ENCODE peak calls at places on chromosomes 6 and 20, in nine cellular contexts. N is ovary, T is upper lobe of right lung, M is spleen, W is pancreas, G is lower leg skin, B is NB4, I is adrenal gland, V is Peyer's patch. H is an unnamed sample.

GRCh38 chr6:44415424-44415823 is 27.9 kb downstream of the CDC5L start:
- DNase-seq in B (no peak), W (no peak), I (no peak), G (no peak), M (no peak), N (no peak), T (no peak), V (no peak), H (no peak)

GRCh38 chr6:12280901-12281300 is 9.3 kb upstream of the EDN1 start:
- DNase-seq in T (no peak), G (no peak), I (no peak), B (no peak), W (no peak), N (no peak), V (no peak), M (no peak), H (no peak)

GRCh38 chr6:166515072-166515810 is 71.2 kb downstream of the RAMACL start:
- DNase-seq in T (no peak), M (no peak), B (peak), I (peak), G (peak), W (no peak), V (no peak), N (no peak), H (peak)

GRCh38 chr6:3210024-3210610 is 17.3 kb downstream of the TUBB2B start:
- DNase-seq in M (no peak), N (no peak), V (no peak), W (no peak), I (no peak), T (no peak), B (no peak), G (peak), H (no peak)

GRCh38 chr6:148924226-148924989 is 177.6 kb downstream of the UST start:
- DNase-seq in N (no peak), M (no peak), G (no peak), T (no peak), W (no peak), I (no peak), B (no peak), V (no peak), H (no peak)

GRCh38 chr6:169930799-169931198 is 179.4 kb downstream of the ERMARD start:
- DNase-seq in G (no peak), N (no peak), I (no peak), V (no peak), T (no peak), M (no peak), W (no peak), B (peak), H (no peak)

GRCh38 chr6:47135772-47136171 is 93.6 kb upstream of the ADGRF1 start:
- DNase-seq in G (no peak), M (no peak), T (no peak), I (no peak), V (no peak), W (no peak), B (peak), N (no peak), H (peak)

GRCh38 chr20:20083796-20084195 is 31.5 kb downstream of the CFAP61 start:
- DNase-seq in N (no peak), T (no peak), W (no peak), V (no peak), G (no peak), M (no peak), B (peak), I (no peak), H (no peak)

GRCh38 chr6:80622641-80623040 is 516.2 kb downstream of the BCKDHB start:
- DNase-seq in I (no peak), M (no peak), N (no peak), G (no peak), T (peak), V (no peak), W (no peak), B (no peak), H (no peak)

GRCh38 chr6:132007474-132008190 is 56.5 kb upstream of the CCN2 start:
- DNase-seq in B (no peak), W (no peak), T (no peak), V (no peak), M (no peak), N (no peak), G (no peak), I (no peak), H (no peak)

GRCh38 chr6:80143312-80143960 is 37.0 kb downstream of the BCKDHB start:
- DNase-seq in M (no peak), B (no peak), I (peak), T (no peak), W (peak), N (peak), G (peak), V (peak), H (peak)

GRCh38 chr6:376823-377571 is 14.6 kb upstream of the IRF4 start:
- DNase-seq in M (no peak), I (no peak), B (no peak), N (no peak), W (peak), V (no peak), G (no peak), T (no peak), H (no peak)

GRCh38 chr6:39169448-39170344 is 54.7 kb upstream of the SAYSD1 start:
- DNase-seq in V (peak), G (peak), B (no peak), T (no peak), W (peak), M (no peak), N (no peak), I (peak), H (no peak)

GRCh38 chr6:16056263-16056870 is 72.5 kb upstream of the MYLIP start:
- DNase-seq in B (peak), G (no peak), V (no peak), T (no peak), M (no peak), W (no peak), I (no peak), N (no peak), H (no peak)

GRCh38 chr20:46215913-46216707 is 92.2 kb downstream of the CDH22 start:
- DNase-seq in M (no peak), N (no peak), V (no peak), B (peak), W (no peak), T (no peak), G (no peak), I (peak), H (no peak)

GRCh38 chr6:4740032-4740431 is 36.2 kb upstream of the CDYL start:
- DNase-seq in T (no peak), W (no peak), B (peak), N (no peak), G (no peak), V (no peak), M (no peak), I (no peak), H (no peak)

GRCh38 chr20:1524004-1524403 is 32.8 kb upstream of the SIRPB2 start:
- DNase-seq in T (no peak), I (no peak), G (no peak), M (no peak), N (no peak), B (peak), W (no peak), V (no peak), H (no peak)

GRCh38 chr6:57134954-57135353 is 37.2 kb upstream of the BAG2 start:
- DNase-seq in B (no peak), T (no peak), M (no peak), V (no peak), N (no peak), W (no peak), I (no peak), G (no peak), H (no peak)

GRCh38 chr20:59825944-59826759 is 107.3 kb downstream of the SYCP2 start:
- DNase-seq in I (no peak), T (peak), N (no peak), M (peak), G (peak), V (peak), W (peak), B (no peak), H (no peak)

GRCh38 chr20:18908109-18908508 is 94.5 kb downstream of the SCP2D1 start:
- DNase-seq in V (no peak), W (no peak), I (no peak), B (no peak), G (no peak), T (no peak), M (no peak), N (no peak), H (no peak)

GRCh38 chr20:31722388-31723281 is at the start of gene BCL2L1:
- DNase-seq in B (peak), N (peak), T (peak), W (peak), V (peak), G (peak), I (peak), M (peak), H (no peak)
- H3K4me3 ChIP-seq in B (peak), N (peak), T (peak), W (peak), V (peak), G (peak), I (peak), M (peak), H (peak)

GRCh38 chr20:259991-260390 is 2.5 kb downstream of the DEFB132 start:
- DNase-seq in T (no peak), V (no peak), W (no peak), M (no peak), I (no peak), N (no peak), G (no peak), B (peak), H (no peak)

GRCh38 chr20:263701-264100 is 6.2 kb downstream of the DEFB132 start:
- DNase-seq in N (no peak), T (no peak), M (no peak), W (no peak), G (no peak), I (no peak), V (no peak), B (no peak), H (no peak)

GRCh38 chr20:257419-257818 is at the start of gene DEFB132:
- DNase-seq in T (no peak), V (no peak), I (no peak), G (no peak), W (no peak), M (no peak), B (no peak), N (no peak), H (no peak)

GRCh38 chr20:258269-258858 is 840 bp downstream of the DEFB132 start:
- DNase-seq in N (no peak), V (no peak), I (no peak), G (no peak), M (no peak), W (no peak), B (peak), T (no peak), H (no peak)

GRCh38 chr20:258963-259362 is 1.4 kb downstream of the DEFB132 start:
- DNase-seq in G (no peak), B (peak), N (no peak), I (no peak), M (no peak), T (no peak), V (no peak), W (no peak), H (no peak)
- TF ChIP-seq CTCF in G (no peak), B (peak), N (no peak), I (no peak), M (no peak), T (peak), V (no peak), W (no peak), H (peak)

DNA sequence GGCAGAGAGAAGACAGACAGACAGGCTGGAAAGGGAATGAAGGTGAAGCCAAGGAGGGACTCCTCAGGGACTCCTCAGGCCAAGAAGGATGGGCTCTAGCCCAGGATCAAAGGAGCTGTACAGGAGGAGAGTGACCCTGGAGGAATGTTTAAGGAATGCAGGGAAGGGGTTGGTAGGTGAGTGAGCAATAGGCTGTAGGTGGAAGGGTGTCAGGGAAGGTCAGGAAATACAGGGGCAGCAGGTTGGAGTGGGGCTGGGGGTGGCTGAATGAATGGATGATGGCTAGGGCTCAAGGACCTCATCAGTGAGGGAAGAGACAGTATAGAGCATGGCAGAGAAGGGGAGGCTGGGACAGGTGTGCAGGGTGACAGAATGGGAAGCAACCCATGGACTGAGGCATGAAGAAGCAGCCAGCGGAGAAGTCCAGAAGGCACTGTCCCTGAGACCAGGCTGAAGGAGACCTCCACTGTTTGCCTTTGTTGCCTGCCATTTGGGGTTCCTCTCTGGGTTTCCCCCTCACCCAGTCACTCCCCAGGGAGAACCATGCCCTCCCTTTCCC is 13.2 kb downstream of the SYNGAP1 start:
- DNase-seq in W (no peak), B (no peak), T (no peak), V (no peak), N (no peak), I (no peak), M (no peak), G (no peak), H (no peak)
- H3K4me3 ChIP-seq in W (no peak), B (no peak), T (no peak), V (no peak), N (no peak), I (no peak), M (no peak), G (no peak), H (no peak)

GRCh38 chr6:14510038-14510437 is 392.5 kb downstream of the CD83 start:
- DNase-seq in B (no peak), V (no peak), T (no peak), W (no peak), I (no peak), M (no peak), N (no peak), G (no peak), H (no peak)
- TF ChIP-seq CTCF in B (no peak), V (no peak), T (no peak), W (no peak), I (no peak), M (no peak), N (no peak), G (no peak), H (no peak)

GRCh38 chr6:8651998-8652397 is 216.7 kb upstream of the SLC35B3 start:
- DNase-seq in M (no peak), B (no peak), N (no peak), T (no peak), G (no peak), W (no peak), I (no peak), V (no peak), H (no peak)
- H3K4me3 ChIP-seq in M (no peak), B (no peak), N (no peak), T (no peak), G (no peak), W (no peak), I (no peak), V (no peak), H (no peak)

DNA sequence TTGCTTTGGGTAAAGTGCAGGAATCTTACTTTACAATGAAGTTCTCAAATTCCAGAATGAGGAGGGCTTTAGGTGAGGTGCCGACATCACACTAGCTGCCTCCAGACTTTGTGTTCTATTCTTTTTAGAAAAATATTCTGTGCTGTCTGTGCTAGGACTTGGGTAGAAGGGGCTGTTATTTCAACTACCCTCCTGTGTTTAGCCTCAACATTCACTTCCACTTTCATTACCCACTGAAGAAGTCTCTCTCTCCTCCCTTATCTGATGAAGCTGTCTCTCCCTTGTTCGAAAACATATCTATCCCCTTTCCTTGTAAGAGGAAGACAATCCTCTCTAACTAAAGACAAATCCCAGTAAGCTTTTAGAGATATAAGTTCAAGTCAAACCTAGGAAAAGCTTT is 25.0 kb upstream of the BRPF3 start:
- DNase-seq in G (no peak), M (no peak), N (no peak), B (no peak), V (no peak), T (no peak), I (no peak), W (no peak), H (no peak)
- TF ChIP-seq CTCF in G (no peak), M (no peak), N (no peak), B (no peak), V (no peak), T (no peak), I (no peak), W (no peak), H (no peak)

GRCh38 chr6:11011787-11012234 is 32.3 kb downstream of the ELOVL2 start:
- DNase-seq in G (no peak), N (no peak), V (no peak), W (peak), T (no peak), B (no peak), I (no peak), M (no peak), H (no peak)
- H3K4me3 ChIP-seq in G (no peak), N (no peak), V (no peak), W (no peak), T (no peak), B (no peak), I (no peak), M (no peak), H (no peak)

DNA sequence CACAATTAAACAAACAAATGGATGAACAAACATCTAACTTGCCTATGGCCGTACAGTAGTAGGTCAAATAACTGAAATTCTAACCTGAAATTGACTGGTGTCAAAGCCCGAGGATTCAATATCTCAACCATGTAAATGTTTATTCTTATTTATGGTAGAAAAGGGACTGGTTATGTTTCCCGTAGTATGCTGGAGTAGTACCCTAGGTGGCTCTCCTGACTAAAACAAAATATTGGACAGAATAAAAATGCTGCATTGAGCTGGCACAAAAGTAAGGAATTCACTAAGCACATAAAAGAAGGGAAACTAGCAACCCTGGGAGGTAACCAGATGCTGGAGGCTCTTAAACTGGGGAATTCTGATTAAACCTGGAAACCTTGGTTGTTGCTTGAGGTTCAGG is 117.1 kb upstream of the PREP start:
- DNase-seq in W (no peak), T (no peak), I (no peak), V (no peak), B (no peak), N (no peak), G (no peak), M (no peak), H (no peak)
- TF ChIP-seq CTCF in W (no peak), T (no peak), I (no peak), V (no peak), B (no peak), N (no peak), G (no peak), M (no peak), H (no peak)

DNA sequence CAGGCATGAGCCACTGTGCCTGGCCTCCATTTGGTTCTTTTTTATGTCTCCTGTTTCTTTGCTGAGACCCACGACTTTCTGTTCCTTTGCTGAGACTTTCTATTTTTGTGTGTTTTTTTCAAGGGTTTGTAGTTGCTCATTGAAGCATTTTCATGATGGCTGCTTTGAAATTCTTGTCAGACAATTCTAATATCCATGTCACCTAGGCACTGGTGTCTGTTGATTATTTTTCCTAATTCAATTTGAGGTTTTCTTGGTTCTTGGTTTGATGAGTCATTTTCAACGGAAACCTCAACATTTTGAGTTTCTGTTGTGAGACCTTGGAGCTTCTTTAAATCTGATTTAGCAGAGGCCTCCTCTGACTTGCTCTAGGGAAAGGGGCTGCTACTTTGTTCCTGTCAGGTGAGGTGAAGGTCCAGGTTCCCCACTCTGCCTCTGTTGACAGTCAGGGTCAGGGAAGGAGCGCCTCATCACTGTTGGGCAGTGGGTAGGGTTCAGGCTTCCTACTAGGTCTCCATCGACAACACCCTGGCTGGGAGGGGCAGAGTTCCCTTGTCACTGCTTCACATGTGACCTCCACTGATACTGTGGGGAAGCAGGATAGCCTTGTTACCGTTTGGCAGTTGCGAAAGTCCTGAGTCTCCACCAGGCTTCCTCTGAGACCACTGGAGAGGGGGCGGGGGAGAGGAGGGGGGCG is 67.2 kb upstream of the RNF24 start:
- DNase-seq in B (peak), W (no peak), N (no peak), V (no peak), I (peak), T (no peak), M (peak), G (peak), H (no peak)
- H3K4me3 ChIP-seq in B (peak), W (no peak), N (no peak), V (no peak), I (no peak), T (no peak), M (no peak), G (no peak), H (no peak)

DNA sequence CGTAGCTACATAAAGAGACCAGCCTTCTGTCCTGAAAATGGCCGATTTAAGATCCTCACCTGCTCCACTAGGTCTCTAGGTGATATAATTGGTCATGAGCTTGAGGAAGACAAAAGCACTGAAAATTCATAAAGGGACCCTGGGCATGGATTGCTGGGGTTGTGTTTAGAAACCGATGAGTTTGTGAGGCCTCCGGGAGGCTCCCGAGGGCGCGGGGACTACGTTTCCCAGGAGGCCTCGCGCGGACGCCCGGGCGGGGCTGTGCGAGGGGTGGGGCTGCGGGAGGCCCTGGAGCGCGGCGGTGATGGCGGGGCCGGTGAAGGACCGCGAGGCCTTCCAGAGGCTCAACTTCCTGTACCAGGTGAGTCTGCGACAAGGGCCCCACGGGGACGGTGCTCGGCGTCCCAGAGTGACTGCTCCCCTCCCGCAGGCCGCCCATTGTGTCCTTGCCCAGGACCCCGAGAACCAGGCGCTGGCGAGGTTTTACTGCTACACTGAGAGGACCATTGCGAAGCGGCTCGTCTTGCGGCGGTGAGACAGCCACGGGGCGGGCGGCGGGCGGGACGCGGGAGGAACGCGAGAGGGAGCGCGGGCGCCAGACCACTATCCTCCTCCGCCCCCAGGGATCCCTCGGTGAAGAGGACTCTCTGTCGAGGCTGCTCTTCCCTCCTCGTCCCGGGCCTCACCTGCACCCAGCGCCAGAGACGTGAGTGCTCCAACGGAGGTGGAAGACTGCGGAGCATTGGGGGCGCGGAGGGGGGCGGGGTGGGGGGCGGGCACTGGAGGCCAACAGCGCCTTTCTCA is at the start of gene RPP21:
- DNase-seq in G (peak), B (peak), V (peak), T (peak), N (peak), W (peak), I (peak), M (peak), H (peak)
- TF ChIP-seq CTCF in G (no peak), B (no peak), V (no peak), T (no peak), N (no peak), W (no peak), I (no peak), M (no peak), H (peak)